ENCODE peak calls at places on chromosome 6, in nine cellular contexts. One of them, this sample, is unnamed.

GRCh38 chr6:29826271-29826670 is 1.4 kb upstream of the HLA-G start:
- DNase-seq in prostate gland: no peak
- DNase-seq in HFFc6: no peak
- DNase-seq in mesothelial cell of epicardium: no peak
- DNase-seq in body of pancreas: no peak
- DNase-seq in neural crest cell: no peak
- DNase-seq in adrenal gland: no peak
- DNase-seq in testis: no peak
- DNase-seq in cardiac fibroblast: no peak
- DNase-seq in this sample: no peak

GRCh38 chr6:23081701-23082100 is 512.3 kb downstream of the HDGFL1 start:
- DNase-seq in body of pancreas: no peak
- DNase-seq in testis: no peak
- DNase-seq in HFFc6: no peak
- DNase-seq in cardiac fibroblast: no peak
- DNase-seq in mesothelial cell of epicardium: no peak
- DNase-seq in neural crest cell: no peak
- DNase-seq in adrenal gland: no peak
- DNase-seq in prostate gland: no peak
- DNase-seq in this sample: peak

GRCh38 chr6:114033606-114034005 is 62.7 kb upstream of the HDAC2 start:
- DNase-seq in adrenal gland: no peak
- DNase-seq in body of pancreas: no peak
- DNase-seq in testis: no peak
- DNase-seq in prostate gland: no peak
- DNase-seq in cardiac fibroblast: no peak
- DNase-seq in mesothelial cell of epicardium: no peak
- DNase-seq in HFFc6: no peak
- DNase-seq in neural crest cell: no peak
- DNase-seq in this sample: no peak

GRCh38 chr6:9140181-9140580 is 704.8 kb upstream of the SLC35B3 start:
- DNase-seq in neural crest cell: no peak
- DNase-seq in mesothelial cell of epicardium: no peak
- DNase-seq in testis: no peak
- DNase-seq in adrenal gland: peak
- DNase-seq in HFFc6: no peak
- DNase-seq in prostate gland: peak
- DNase-seq in cardiac fibroblast: no peak
- DNase-seq in body of pancreas: peak
- DNase-seq in this sample: no peak

GRCh38 chr6:48315051-48315719 is 204.2 kb upstream of the PTCHD4 start:
- DNase-seq in cardiac fibroblast: no peak
- DNase-seq in HFFc6: no peak
- DNase-seq in testis: no peak
- DNase-seq in mesothelial cell of epicardium: no peak
- DNase-seq in adrenal gland: no peak
- DNase-seq in body of pancreas: no peak
- DNase-seq in prostate gland: no peak
- DNase-seq in neural crest cell: no peak
- DNase-seq in this sample: no peak

GRCh38 chr6:19838442-19839236 is 1.5 kb downstream of the ID4 start:
- DNase-seq in neural crest cell: peak
- DNase-seq in cardiac fibroblast: peak
- DNase-seq in prostate gland: peak
- DNase-seq in adrenal gland: no peak
- DNase-seq in testis: peak
- DNase-seq in mesothelial cell of epicardium: peak
- DNase-seq in body of pancreas: peak
- DNase-seq in HFFc6: no peak
- DNase-seq in this sample: peak

GRCh38 chr6:24440897-24441598 is 38.3 kb downstream of the MRS2 start:
- DNase-seq in cardiac fibroblast: no peak
- DNase-seq in adrenal gland: no peak
- DNase-seq in prostate gland: no peak
- DNase-seq in body of pancreas: no peak
- DNase-seq in HFFc6: no peak
- DNase-seq in testis: no peak
- DNase-seq in mesothelial cell of epicardium: no peak
- DNase-seq in neural crest cell: no peak
- DNase-seq in this sample: no peak

GRCh38 chr6:4543596-4543995 is 232.6 kb upstream of the CDYL start:
- DNase-seq in testis: no peak
- DNase-seq in mesothelial cell of epicardium: no peak
- DNase-seq in prostate gland: no peak
- DNase-seq in cardiac fibroblast: peak
- DNase-seq in body of pancreas: no peak
- DNase-seq in HFFc6: no peak
- DNase-seq in neural crest cell: no peak
- DNase-seq in adrenal gland: no peak
- DNase-seq in this sample: peak

GRCh38 chr6:151012321-151013294 is 147.1 kb downstream of the MTHFD1L start:
- DNase-seq in testis: no peak
- DNase-seq in body of pancreas: no peak
- DNase-seq in cardiac fibroblast: peak
- DNase-seq in mesothelial cell of epicardium: no peak
- DNase-seq in HFFc6: no peak
- DNase-seq in prostate gland: no peak
- DNase-seq in neural crest cell: no peak
- DNase-seq in adrenal gland: no peak
- DNase-seq in this sample: peak

GRCh38 chr6:75460636-75461035 is 33.0 kb downstream of the FILIP1 start:
- DNase-seq in adrenal gland: no peak
- DNase-seq in cardiac fibroblast: peak
- DNase-seq in body of pancreas: no peak
- DNase-seq in testis: no peak
- DNase-seq in prostate gland: no peak
- DNase-seq in HFFc6: peak
- DNase-seq in mesothelial cell of epicardium: no peak
- DNase-seq in neural crest cell: no peak
- DNase-seq in this sample: peak

GRCh38 chr6:134352786-134353480 is 35.0 kb upstream of the SGK1 start:
- DNase-seq in mesothelial cell of epicardium: no peak
- DNase-seq in neural crest cell: no peak
- DNase-seq in cardiac fibroblast: peak
- DNase-seq in body of pancreas: no peak
- DNase-seq in testis: no peak
- DNase-seq in prostate gland: no peak
- DNase-seq in adrenal gland: no peak
- DNase-seq in HFFc6: peak
- DNase-seq in this sample: peak

GRCh38 chr6:3403244-3404154 is 53.4 kb downstream of the SLC22A23 start:
- DNase-seq in adrenal gland: no peak
- DNase-seq in HFFc6: no peak
- DNase-seq in prostate gland: peak
- DNase-seq in neural crest cell: no peak
- DNase-seq in mesothelial cell of epicardium: no peak
- DNase-seq in body of pancreas: peak
- DNase-seq in testis: no peak
- DNase-seq in cardiac fibroblast: no peak
- DNase-seq in this sample: peak

GRCh38 chr6:114783083-114783482 is 440.3 kb upstream of the HS3ST5 start:
- DNase-seq in mesothelial cell of epicardium: no peak
- DNase-seq in body of pancreas: no peak
- DNase-seq in HFFc6: no peak
- DNase-seq in neural crest cell: no peak
- DNase-seq in cardiac fibroblast: no peak
- DNase-seq in testis: no peak
- DNase-seq in adrenal gland: no peak
- DNase-seq in prostate gland: no peak
- DNase-seq in this sample: no peak

GRCh38 chr6:53112404-53112803 is 36.2 kb downstream of the GCM1 start:
- DNase-seq in prostate gland: peak
- DNase-seq in HFFc6: no peak
- DNase-seq in testis: no peak
- DNase-seq in cardiac fibroblast: no peak
- DNase-seq in mesothelial cell of epicardium: no peak
- DNase-seq in adrenal gland: no peak
- DNase-seq in neural crest cell: no peak
- DNase-seq in body of pancreas: peak
- DNase-seq in this sample: no peak

GRCh38 chr6:35754452-35755321 is 17.9 kb downstream of the ARMC12 start:
- DNase-seq in body of pancreas: peak
- DNase-seq in mesothelial cell of epicardium: no peak
- DNase-seq in cardiac fibroblast: no peak
- DNase-seq in neural crest cell: no peak
- DNase-seq in testis: peak
- DNase-seq in HFFc6: no peak
- DNase-seq in adrenal gland: no peak
- DNase-seq in prostate gland: peak
- DNase-seq in this sample: peak
- TF ChIP-seq CTCF in body of pancreas: peak
- TF ChIP-seq CTCF in mesothelial cell of epicardium: no peak
- TF ChIP-seq CTCF in cardiac fibroblast: no peak
- TF ChIP-seq CTCF in neural crest cell: no peak
- TF ChIP-seq CTCF in testis: no peak
- TF ChIP-seq CTCF in HFFc6: no peak
- TF ChIP-seq CTCF in adrenal gland: no peak
- TF ChIP-seq CTCF in prostate gland: no peak
- TF ChIP-seq CTCF in this sample: no peak

GRCh38 chr6:70563540-70563939 is 3.2 kb upstream of the SDHAF4 start:
- DNase-seq in prostate gland: no peak
- DNase-seq in mesothelial cell of epicardium: no peak
- DNase-seq in cardiac fibroblast: peak
- DNase-seq in body of pancreas: no peak
- DNase-seq in neural crest cell: no peak
- DNase-seq in HFFc6: no peak
- DNase-seq in testis: peak
- DNase-seq in adrenal gland: no peak
- DNase-seq in this sample: peak

GRCh38 chr6:70566751-70567382 is at the start of gene SDHAF4:
- DNase-seq in neural crest cell: peak
- DNase-seq in cardiac fibroblast: peak
- DNase-seq in adrenal gland: peak
- DNase-seq in prostate gland: peak
- DNase-seq in mesothelial cell of epicardium: peak
- DNase-seq in body of pancreas: peak
- DNase-seq in HFFc6: peak
- DNase-seq in testis: peak
- DNase-seq in this sample: peak
- TF ChIP-seq CTCF in neural crest cell: peak
- TF ChIP-seq CTCF in cardiac fibroblast: no peak
- TF ChIP-seq CTCF in adrenal gland: no peak
- TF ChIP-seq CTCF in prostate gland: no peak
- TF ChIP-seq CTCF in mesothelial cell of epicardium: no peak
- TF ChIP-seq CTCF in body of pancreas: peak
- TF ChIP-seq CTCF in HFFc6: peak
- TF ChIP-seq CTCF in testis: no peak
- TF ChIP-seq CTCF in this sample: no peak

GRCh38 chr6:107386904-107387303 is 72.5 kb downstream of the PDSS2 start:
- DNase-seq in neural crest cell: no peak
- DNase-seq in prostate gland: no peak
- DNase-seq in HFFc6: no peak
- DNase-seq in testis: no peak
- DNase-seq in cardiac fibroblast: no peak
- DNase-seq in adrenal gland: no peak
- DNase-seq in body of pancreas: no peak
- DNase-seq in mesothelial cell of epicardium: no peak
- DNase-seq in this sample: no peak

GRCh38 chr6:107390685-107391084 is 68.7 kb downstream of the PDSS2 start:
- DNase-seq in adrenal gland: no peak
- DNase-seq in neural crest cell: no peak
- DNase-seq in body of pancreas: no peak
- DNase-seq in testis: no peak
- DNase-seq in cardiac fibroblast: no peak
- DNase-seq in mesothelial cell of epicardium: no peak
- DNase-seq in prostate gland: no peak
- DNase-seq in HFFc6: no peak
- DNase-seq in this sample: no peak

GRCh38 chr6:107392069-107392468 is 67.3 kb downstream of the PDSS2 start:
- DNase-seq in neural crest cell: no peak
- DNase-seq in mesothelial cell of epicardium: no peak
- DNase-seq in adrenal gland: no peak
- DNase-seq in body of pancreas: no peak
- DNase-seq in HFFc6: no peak
- DNase-seq in testis: no peak
- DNase-seq in cardiac fibroblast: no peak
- DNase-seq in prostate gland: no peak
- DNase-seq in this sample: no peak

GRCh38 chr6:107386340-107386739 is 73.0 kb downstream of the PDSS2 start:
- DNase-seq in cardiac fibroblast: peak
- DNase-seq in prostate gland: no peak
- DNase-seq in mesothelial cell of epicardium: no peak
- DNase-seq in testis: no peak
- DNase-seq in HFFc6: peak
- DNase-seq in body of pancreas: no peak
- DNase-seq in neural crest cell: no peak
- DNase-seq in adrenal gland: no peak
- DNase-seq in this sample: peak

DNA sequence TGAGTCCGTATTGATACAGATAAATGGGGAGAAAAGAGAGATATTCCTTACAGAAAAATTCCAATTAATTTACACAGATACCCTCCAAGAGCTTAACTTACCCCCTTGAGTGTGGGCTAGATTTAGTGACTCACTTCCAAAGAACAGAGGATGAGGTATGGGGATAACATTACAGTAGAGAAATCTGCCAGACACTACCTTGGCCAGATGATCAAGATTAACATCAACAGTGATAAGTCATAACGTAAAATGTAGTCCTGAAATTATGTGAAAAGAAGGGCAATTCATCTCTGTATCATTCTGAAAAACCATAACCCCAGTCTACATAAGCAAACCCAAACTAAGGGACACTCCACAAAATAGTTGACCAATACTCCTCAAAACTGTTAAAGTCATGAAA is 69.3 kb downstream of the PDSS2 start:
- DNase-seq in HFFc6: no peak
- DNase-seq in neural crest cell: no peak
- DNase-seq in cardiac fibroblast: no peak
- DNase-seq in testis: no peak
- DNase-seq in adrenal gland: no peak
- DNase-seq in mesothelial cell of epicardium: no peak
- DNase-seq in body of pancreas: no peak
- DNase-seq in prostate gland: no peak
- DNase-seq in this sample: no peak
- TF ChIP-seq CTCF in HFFc6: no peak
- TF ChIP-seq CTCF in neural crest cell: no peak
- TF ChIP-seq CTCF in cardiac fibroblast: no peak
- TF ChIP-seq CTCF in testis: no peak
- TF ChIP-seq CTCF in adrenal gland: no peak
- TF ChIP-seq CTCF in mesothelial cell of epicardium: no peak
- TF ChIP-seq CTCF in body of pancreas: no peak
- TF ChIP-seq CTCF in prostate gland: no peak
- TF ChIP-seq CTCF in this sample: no peak

DNA sequence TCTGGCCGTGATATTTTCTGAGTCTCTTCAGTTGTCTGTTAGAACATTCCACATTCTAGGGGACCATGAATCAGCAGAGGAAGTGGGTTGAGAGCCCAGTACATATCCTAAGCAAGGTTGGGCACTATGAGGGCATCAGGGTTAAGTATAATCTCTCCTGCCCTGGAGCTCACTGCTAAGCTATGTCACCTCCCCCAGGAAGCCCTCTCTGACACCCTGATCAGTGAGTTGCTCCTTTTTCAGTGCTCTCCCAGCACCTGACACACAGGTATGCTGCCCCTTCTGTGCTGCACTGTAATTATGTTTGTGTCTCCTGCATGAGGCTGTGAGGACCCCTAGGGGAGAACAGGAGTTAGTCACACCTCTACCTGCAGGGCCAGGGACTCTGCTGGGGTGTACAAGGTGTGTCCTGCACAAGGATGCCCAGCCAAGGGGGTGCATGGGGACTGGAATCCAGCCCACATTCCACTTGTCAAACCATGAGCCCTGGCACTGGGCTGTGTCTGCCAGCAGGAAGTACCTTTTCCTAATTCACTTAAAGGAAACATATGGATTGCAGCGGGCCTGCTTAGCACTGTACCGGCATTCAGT is 3.9 kb downstream of the RAB44 start:
- DNase-seq in testis: no peak
- DNase-seq in HFFc6: peak
- DNase-seq in prostate gland: no peak
- DNase-seq in cardiac fibroblast: no peak
- DNase-seq in adrenal gland: peak
- DNase-seq in body of pancreas: peak
- DNase-seq in neural crest cell: no peak
- DNase-seq in mesothelial cell of epicardium: no peak
- DNase-seq in this sample: no peak
- TF ChIP-seq CTCF in testis: no peak
- TF ChIP-seq CTCF in HFFc6: no peak
- TF ChIP-seq CTCF in prostate gland: peak
- TF ChIP-seq CTCF in cardiac fibroblast: no peak
- TF ChIP-seq CTCF in adrenal gland: no peak
- TF ChIP-seq CTCF in body of pancreas: peak
- TF ChIP-seq CTCF in neural crest cell: no peak
- TF ChIP-seq CTCF in mesothelial cell of epicardium: no peak
- TF ChIP-seq CTCF in this sample: no peak

This sample was measured in choroid plexus epithelial cell.